ENCODE peak calls at places on chromosomes 4 and X, in nine cellular contexts. O is adrenal gland, S is mucosa of descending colon, Q is A549, P is Peyer's patch, Z is uterus, U is left ventricle myocardium inferior, K is esophagus squamous epithelium, W is GM23338. L is an unnamed sample.

GRCh38 chrX:32871636-32872035 is 339.7 kb downstream of the DMD start:
- DNase-seq in O (no peak), S (no peak), Q (no peak), P (no peak), Z (no peak), U (no peak), K (no peak), W (no peak), L (no peak)

GRCh38 chrX:153723351-153724251 is 586 bp downstream of the BCAP31 start:
- DNase-seq in O (peak; percentile 44), S (peak; percentile 72), Q (peak; percentile 66), P (peak; percentile 61), Z (peak; percentile 46), U (no peak), K (no peak), W (peak; percentile 56), L (peak; percentile 12)

GRCh38 chr4:41098093-41098492 is 116.2 kb downstream of the APBB2 start:
- DNase-seq in O (no peak), S (no peak), Q (no peak), P (no peak), Z (no peak), U (no peak), K (no peak), W (no peak), L (no peak)

GRCh38 chr4:8114456-8115202 is 44.0 kb downstream of the ABLIM2 start:
- DNase-seq in O (no peak), S (peak; percentile 53), Q (no peak), P (no peak), Z (no peak), U (no peak), K (no peak), W (no peak), L (no peak)

GRCh38 chr4:138242076-138242829 is at the start of gene SLC7A11:
- DNase-seq in O (peak; percentile 45), S (peak; percentile 64), Q (peak; percentile 20), P (peak; percentile 27), Z (peak; percentile 26), U (no peak), K (peak; percentile 8), W (peak; percentile 98), L (peak; percentile 72)

GRCh38 chr4:37441231-37442061 is 196.9 kb downstream of the NWD2 start:
- DNase-seq in O (no peak), S (no peak), Q (no peak), P (no peak), Z (no peak), U (no peak), K (no peak), W (no peak), L (no peak)

GRCh38 chr4:150265806-150266205 is 187.6 kb downstream of the DCLK2 start:
- DNase-seq in O (no peak), S (no peak), Q (no peak), P (no peak), Z (no peak), U (no peak), K (no peak), W (no peak), L (no peak)

GRCh38 chr4:107050525-107051135 is 14.5 kb upstream of the DKK2 start:
- DNase-seq in O (no peak), S (no peak), Q (no peak), P (no peak), Z (no peak), U (no peak), K (no peak), W (peak; percentile 43), L (no peak)

GRCh38 chr4:145840162-145840768 is 98.4 kb downstream of the ZNF827 start:
- DNase-seq in O (peak; percentile 18), S (no peak), Q (peak; percentile 18), P (no peak), Z (no peak), U (no peak), K (no peak), W (no peak), L (no peak)

GRCh38 chr4:43456383-43456782 is 563.9 kb downstream of the GRXCR1 start:
- DNase-seq in O (no peak), S (no peak), Q (no peak), P (no peak), Z (no peak), U (no peak), K (no peak), W (no peak), L (no peak)

GRCh38 chr4:96183630-96184029 is 343.7 kb downstream of the PDHA2 start:
- DNase-seq in O (no peak), S (no peak), Q (no peak), P (no peak), Z (no peak), U (no peak), K (no peak), W (no peak), L (no peak)

GRCh38 chrX:153460826-153461225 is 9.6 kb downstream of the HAUS7 start:
- DNase-seq in O (peak; percentile 46), S (no peak), Q (peak; percentile 67), P (peak; percentile 32), Z (peak; percentile 37), U (no peak), K (no peak), W (peak; percentile 71), L (no peak)

GRCh38 chr4:37644962-37645361 is 41.2 kb downstream of the RELL1 start:
- DNase-seq in O (no peak), S (no peak), Q (no peak), P (no peak), Z (no peak), U (no peak), K (no peak), W (no peak), L (no peak)

GRCh38 chr4:158998624-158999023 is 104.3 kb upstream of the RAPGEF2 start:
- DNase-seq in O (no peak), S (no peak), Q (no peak), P (no peak), Z (no peak), U (no peak), K (no peak), W (no peak), L (no peak)

GRCh38 chr4:21134994-21135393 is 434.7 kb downstream of the PACRGL start:
- DNase-seq in O (no peak), S (no peak), Q (no peak), P (no peak), Z (no peak), U (no peak), K (no peak), W (peak; percentile 65), L (no peak)

GRCh38 chr4:179624768-179625181 is 2182.5 kb upstream of the AGA start:
- DNase-seq in O (no peak), S (no peak), Q (no peak), P (no peak), Z (no peak), U (no peak), K (no peak), W (no peak), L (no peak)

GRCh38 chr4:67714248-67714583 is 13.3 kb upstream of the UBA6 start:
- DNase-seq in O (peak; percentile 45), S (no peak), Q (no peak), P (no peak), Z (no peak), U (no peak), K (no peak), W (no peak), L (no peak)

GRCh38 chr4:8188743-8189550 is 10.1 kb upstream of the SH3TC1 start:
- DNase-seq in O (peak; percentile 36), S (no peak), Q (no peak), P (no peak), Z (no peak), U (peak; percentile 87), K (no peak), W (no peak), L (peak; percentile 92)

GRCh38 chr4:172362569-172362968 is 549.4 kb downstream of the GALNTL6 start:
- DNase-seq in O (no peak), S (no peak), Q (no peak), P (no peak), Z (no peak), U (no peak), K (no peak), W (no peak), L (no peak)

GRCh38 chr4:165297626-165298025 is 29.8 kb upstream of the MSMO1 start:
- DNase-seq in O (no peak), S (no peak), Q (no peak), P (no peak), Z (no peak), U (no peak), K (no peak), W (no peak), L (no peak)

GRCh38 chr4:165301833-165302232 is 25.6 kb upstream of the MSMO1 start:
- DNase-seq in O (no peak), S (no peak), Q (no peak), P (no peak), Z (no peak), U (no peak), K (no peak), W (no peak), L (no peak)

GRCh38 chr4:165299399-165300060 is 27.9 kb upstream of the MSMO1 start:
- DNase-seq in O (no peak), S (no peak), Q (no peak), P (no peak), Z (no peak), U (no peak), K (no peak), W (peak; percentile 12), L (no peak)

GRCh38 chr4:165308174-165308573 is 19.3 kb upstream of the MSMO1 start:
- DNase-seq in O (no peak), S (no peak), Q (no peak), P (no peak), Z (no peak), U (no peak), K (no peak), W (no peak), L (no peak)

GRCh38 chr4:165302658-165303057 is 24.8 kb upstream of the MSMO1 start:
- DNase-seq in O (no peak), S (no peak), Q (no peak), P (no peak), Z (no peak), U (no peak), K (no peak), W (no peak), L (no peak)
- TF ChIP-seq CTCF in O (no peak), S (no peak), Q (no peak), P (no peak), Z (no peak), U (no peak), K (no peak), W (no peak), L (no peak)

GRCh38 chr4:10113362-10114047 is 3.1 kb downstream of the WDR1 start:
- DNase-seq in O (no peak), S (no peak), Q (no peak), P (no peak), Z (no peak), U (no peak), K (no peak), W (no peak), L (no peak)
- H3K4me1 ChIP-seq in O (peaks cover 23% of the 10 kb centered on the region), S (peaks cover 53% of the 10 kb centered on the region), Q (peaks cover 29% of the 10 kb centered on the region), P (peaks cover 38% of the 10 kb centered on the region), Z (peaks cover 5% of the 10 kb centered on the region), U (peaks cover 86% of the 10 kb centered on the region), K (peaks cover 91% of the 10 kb centered on the region), W (peaks cover 29% of the 10 kb centered on the region), L (peaks cover 23% of the 10 kb centered on the region)

GRCh38 chr4:6362243-6362885 is 92.7 kb downstream of the WFS1 start:
- DNase-seq in O (no peak), S (peak; percentile 11), Q (peak; percentile 8), P (no peak), Z (no peak), U (peak; percentile 3), K (no peak), W (peak; percentile 48), L (no peak)
- TF ChIP-seq CTCF in O (no peak), S (no peak), Q (peak; percentile 6), P (no peak), Z (no peak), U (no peak), K (no peak), W (peak; percentile 53), L (no peak)

GRCh38 chr4:13918110-13918509 is 290.6 kb upstream of the BOD1L1 start:
- DNase-seq in O (peak; percentile 24), S (no peak), Q (peak; percentile 5), P (no peak), Z (peak; percentile 56), U (peak; percentile 26), K (no peak), W (no peak), L (no peak)
- H3K4me1 ChIP-seq in O (peaks cover 5% of the 10 kb centered on the region), S (no peaks in the 10 kb centered on the region), Q (peaks cover 38% of the 10 kb centered on the region), P (no peaks in the 10 kb centered on the region), Z (no peaks in the 10 kb centered on the region), U (no peaks in the 10 kb centered on the region), K (peaks cover 19% of the 10 kb centered on the region), W (no peaks in the 10 kb centered on the region), L (no peaks in the 10 kb centered on the region)

L was measured in prostate gland.